ENCODE peak calls at places on chromosomes 16 and 17, in six cellular contexts. I, J, T, Q, A and Z are unnamed samples.
A peak's percentile ranks its signal among the peaks of the same experiment; 100 is the strongest.

GRCh38 chr17:40803617-40804082 is 3.9 kb upstream of the KRT28 start:
- DNase-seq in A (peak; percentile 66), T (peak; percentile 73), J (peak; percentile 96), I (peak; percentile 76), Q (peak; percentile 86), Z (peak; percentile 72)

GRCh38 chr16:72992142-72992601 is 55.8 kb downstream of the ZFHX3 start:
- DNase-seq in Q (no peak), T (no peak), I (no peak), A (no peak), J (no peak), Z (no peak)

GRCh38 chr17:66975614-66976378 is 11.3 kb downstream of the CACNG4 start:
- DNase-seq in I (no peak), Q (peak; percentile 57), T (no peak), J (peak; percentile 70), A (no peak), Z (no peak)

GRCh38 chr17:73506470-73507435 is 137.5 kb downstream of the SDK2 start:
- DNase-seq in T (no peak), Q (no peak), I (no peak), A (no peak), J (no peak), Z (no peak)

GRCh38 chr16:49700928-49701685 is 154.8 kb downstream of the ZNF423 start:
- DNase-seq in Q (no peak), T (peak; percentile 90), J (no peak), I (no peak), A (peak; percentile 30), Z (no peak)

GRCh38 chr16:11581677-11582076 is 5.0 kb downstream of the LITAF start:
- DNase-seq in I (no peak), Q (no peak), T (no peak), J (no peak), A (no peak), Z (no peak)

GRCh38 chr17:8250101-8250500 is 1.0 kb downstream of the PFAS start:
- DNase-seq in I (no peak), J (no peak), A (no peak), T (no peak), Q (no peak), Z (no peak)

GRCh38 chr16:58026139-58026704 is 668 bp downstream of the MMP15 start:
- DNase-seq in J (peak; percentile 56), T (peak; percentile 64), I (no peak), A (peak; percentile 13), Q (peak; percentile 44), Z (peak; percentile 41)

GRCh38 chr16:27377666-27378485 is 24.1 kb upstream of the IL21R start:
- DNase-seq in I (no peak), Q (no peak), A (no peak), J (no peak), T (no peak), Z (no peak)

GRCh38 chr16:2025251-2025650 is 1.5 kb upstream of the NHERF2 start:
- DNase-seq in I (no peak), Q (no peak), A (no peak), J (no peak), T (no peak), Z (no peak)

GRCh38 chr17:82536220-82537201 is 17.0 kb downstream of the FOXK2 start:
- DNase-seq in J (no peak), A (peak; percentile 86), I (no peak), T (peak; percentile 83), Q (peak; percentile 73), Z (peak; percentile 87)

GRCh38 chr17:81991684-81992513 is 14.5 kb downstream of the ASPSCR1 start:
- DNase-seq in I (peak; percentile 66), A (peak; percentile 76), J (no peak), T (peak; percentile 60), Q (peak; percentile 80), Z (peak; percentile 62)

GRCh38 chr16:66093217-66093616 is 273.3 kb upstream of the CDH5 start:
- DNase-seq in Q (no peak), J (no peak), I (no peak), T (peak; percentile 36), A (no peak), Z (no peak)

GRCh38 chr16:23121024-23121423 is 28.2 kb downstream of the USP31 start:
- DNase-seq in I (no peak), A (no peak), T (no peak), Q (no peak), J (no peak), Z (peak; percentile 49)

GRCh38 chr17:45936610-45937009 is 42.3 kb downstream of the MAPT start:
- DNase-seq in A (no peak), Q (no peak), T (no peak), I (no peak), J (no peak), Z (no peak)

GRCh38 chr17:6420173-6420641 is 14.7 kb downstream of the AIPL1 start:
- DNase-seq in T (peak; percentile 17), I (no peak), A (peak; percentile 6), Q (peak; percentile 49), J (peak; percentile 38), Z (no peak)

GRCh38 chr17:82835766-82836512 is 3.9 kb downstream of the ZNF750 start:
- DNase-seq in I (no peak), J (no peak), T (no peak), A (no peak), Q (peak; percentile 100), Z (no peak)

GRCh38 chr17:61579961-61580360 is 11.1 kb downstream of the NACA2 start:
- DNase-seq in Q (no peak), T (peak; percentile 3), I (no peak), A (no peak), J (no peak), Z (no peak)

GRCh38 chr16:69338557-69339288 is 641 bp downstream of the COG8 start:
- DNase-seq in A (no peak), T (no peak), I (no peak), Q (no peak), J (no peak), Z (no peak)

GRCh38 chr17:68133370-68134045 is 98.0 kb downstream of the KPNA2 start:
- DNase-seq in I (no peak), A (no peak), J (no peak), Q (no peak), T (no peak), Z (no peak)

GRCh38 chr17:58324409-58325288 is 3.9 kb downstream of the TSPOAP1 start:
- DNase-seq in Q (peak; percentile 31), T (peak; percentile 66), I (no peak), A (no peak), J (no peak), Z (no peak)

GRCh38 chr17:58326609-58327341 is 1.8 kb downstream of the TSPOAP1 start:
- DNase-seq in J (no peak), I (no peak), A (no peak), T (no peak), Q (no peak), Z (no peak)

GRCh38 chr17:58325289-58325726 is 3.3 kb downstream of the TSPOAP1 start:
- DNase-seq in A (no peak), I (no peak), T (no peak), J (no peak), Q (no peak), Z (no peak)

GRCh38 chr17:58327363-58328194 is 1.0 kb downstream of the TSPOAP1 start:
- DNase-seq in I (no peak), T (peak; percentile 23), J (no peak), Q (no peak), A (no peak), Z (no peak)

DNA sequence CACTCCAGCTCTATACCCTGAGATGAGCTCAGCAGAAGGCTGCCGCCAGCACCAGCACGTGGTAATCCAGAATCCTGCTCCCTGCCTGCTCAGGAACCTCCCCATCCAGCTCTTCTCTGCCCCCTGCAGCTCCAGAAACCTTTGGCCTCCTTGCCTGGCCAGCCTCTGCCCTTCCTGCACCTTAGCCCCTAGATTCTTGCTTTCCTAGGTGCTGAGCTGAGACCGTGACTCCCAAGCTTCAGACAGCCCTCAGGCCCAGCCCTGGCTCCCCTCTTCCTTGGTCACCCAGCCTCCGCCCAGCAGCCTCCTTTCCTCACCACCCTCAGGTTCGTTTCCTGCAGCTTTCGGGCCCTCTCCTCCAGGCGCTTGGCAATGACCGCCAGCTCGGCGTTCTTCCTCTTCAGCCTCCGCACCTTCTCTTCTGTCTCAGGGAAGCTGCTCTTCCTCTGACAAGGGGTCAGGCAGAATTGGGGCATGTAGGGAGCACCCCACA is 2.6 kb downstream of the TSPOAP1 start:
- DNase-seq in J (no peak), Q (no peak), I (no peak), T (no peak), A (no peak), Z (no peak)
- TF ChIP-seq CTCF in J (no peak), Q (no peak), I (no peak), T (no peak), A (no peak), Z (no peak)

GRCh38 chr17:21573961-21574610 is 118.2 kb upstream of the KCNJ18 start:
- DNase-seq in Q (peak; percentile 19), I (peak; percentile 69), T (peak; percentile 88), A (peak; percentile 50), J (no peak), Z (peak; percentile 85)
- H3K4me3 ChIP-seq in Q (no peak overlapping the region), I (peak overlapping the region; percentile 33), T (no peak overlapping the region), A (peak overlapping the region; percentile 43), J (no peak overlapping the region), Z (peak overlapping the region; percentile 74)

GRCh38 chr16:20349615-20350014 is 2.9 kb downstream of the UMOD start:
- DNase-seq in Q (no peak), A (no peak), I (no peak), T (no peak), J (no peak), Z (no peak)
- TF ChIP-seq CTCF in Q (no peak), A (no peak), I (no peak), T (no peak), J (no peak), Z (no peak)

GRCh38 chr16:87350031-87350430 is 32.8 kb upstream of the C16orf95 start:
- DNase-seq in A (no peak), Q (no peak), J (no peak), T (no peak), I (no peak), Z (no peak)

GRCh38 chr16:87350681-87351319 is 32.8 kb downstream of the FBXO31 start:
- DNase-seq in I (peak; percentile 68), T (peak; percentile 19), Q (no peak), A (no peak), J (no peak), Z (peak; percentile 58)

GRCh38 chr16:87352818-87353217 is 30.8 kb downstream of the FBXO31 start:
- DNase-seq in I (no peak), Q (no peak), J (no peak), T (no peak), A (no peak), Z (no peak)

GRCh38 chr16:87353613-87354012 is 30.0 kb downstream of the FBXO31 start:
- DNase-seq in I (no peak), Q (no peak), T (no peak), J (no peak), A (no peak), Z (no peak)

GRCh38 chr16:87351320-87351698 is 32.3 kb downstream of the FBXO31 start:
- DNase-seq in J (no peak), T (no peak), Q (no peak), A (no peak), I (no peak), Z (peak; percentile 3)
- H3K4me3 ChIP-seq in J (no peak overlapping the region), T (no peak overlapping the region), Q (no peak overlapping the region), A (no peak overlapping the region), I (no peak overlapping the region), Z (no peak overlapping the region)